ENCODE peak calls at places on chromosomes 13 and 19, in seven cellular contexts. One of them, this sample, is unnamed.
A peak's percentile ranks its signal among the peaks of the same experiment; 100 is the strongest.

GRCh38 chr19:42066075-42066754 is 3.8 kb downstream of the GRIK5 start:
- DNase-seq in kidney tubule cell: peak; percentile 42
- DNase-seq in myocyte: peak; percentile 21
- DNase-seq in GM23248: peak; percentile 32
- DNase-seq in HTR-8/SVneo: no peak
- DNase-seq in GF-D8: no peak
- DNase-seq in C1 segment of cervical spinal cord: peak; percentile 7
- DNase-seq in this sample: peak; percentile 39

GRCh38 chr19:1206733-1207301 is 1.2 kb downstream of the STK11 start:
- DNase-seq in kidney tubule cell: peak; percentile 48
- DNase-seq in myocyte: peak; percentile 26
- DNase-seq in GM23248: peak; percentile 41
- DNase-seq in HTR-8/SVneo: no peak
- DNase-seq in GF-D8: peak; percentile 37
- DNase-seq in C1 segment of cervical spinal cord: peak; percentile 67
- DNase-seq in this sample: peak; percentile 29

GRCh38 chr19:3210347-3211017 is 14.0 kb upstream of the CELF5 start:
- DNase-seq in kidney tubule cell: peak; percentile 51
- DNase-seq in myocyte: peak; percentile 33
- DNase-seq in GM23248: peak; percentile 62
- DNase-seq in HTR-8/SVneo: peak; percentile 35
- DNase-seq in GF-D8: no peak
- DNase-seq in C1 segment of cervical spinal cord: peak; percentile 20
- DNase-seq in this sample: peak; percentile 68

GRCh38 chr13:26485288-26485687 is 72.2 kb upstream of the WASF3 start:
- DNase-seq in kidney tubule cell: no peak
- DNase-seq in myocyte: no peak
- DNase-seq in GM23248: no peak
- DNase-seq in HTR-8/SVneo: no peak
- DNase-seq in GF-D8: no peak
- DNase-seq in C1 segment of cervical spinal cord: no peak
- DNase-seq in this sample: no peak

GRCh38 chr13:59745395-59745788 is 418.3 kb downstream of the DIAPH3 start:
- DNase-seq in kidney tubule cell: peak; percentile 76
- DNase-seq in myocyte: no peak
- DNase-seq in GM23248: peak; percentile 55
- DNase-seq in HTR-8/SVneo: no peak
- DNase-seq in GF-D8: no peak
- DNase-seq in C1 segment of cervical spinal cord: no peak
- DNase-seq in this sample: peak; percentile 41

GRCh38 chr19:12938536-12939291 is at the start of gene CALR:
- DNase-seq in kidney tubule cell: peak; percentile 42
- DNase-seq in myocyte: peak; percentile 53
- DNase-seq in GM23248: peak; percentile 80
- DNase-seq in HTR-8/SVneo: no peak
- DNase-seq in GF-D8: no peak
- DNase-seq in C1 segment of cervical spinal cord: no peak
- DNase-seq in this sample: peak; percentile 66

GRCh38 chr19:4019578-4019977 is 12.0 kb downstream of the PIAS4 start:
- DNase-seq in kidney tubule cell: no peak
- DNase-seq in myocyte: no peak
- DNase-seq in GM23248: no peak
- DNase-seq in HTR-8/SVneo: no peak
- DNase-seq in GF-D8: no peak
- DNase-seq in C1 segment of cervical spinal cord: no peak
- DNase-seq in this sample: no peak

GRCh38 chr13:99226493-99226892 is 25.8 kb downstream of the UBAC2 start:
- DNase-seq in kidney tubule cell: no peak
- DNase-seq in myocyte: no peak
- DNase-seq in GM23248: no peak
- DNase-seq in HTR-8/SVneo: no peak
- DNase-seq in GF-D8: no peak
- DNase-seq in C1 segment of cervical spinal cord: no peak
- DNase-seq in this sample: no peak

GRCh38 chr13:60974296-60974695 is 441.4 kb downstream of the PCDH20 start:
- DNase-seq in kidney tubule cell: no peak
- DNase-seq in myocyte: no peak
- DNase-seq in GM23248: no peak
- DNase-seq in HTR-8/SVneo: no peak
- DNase-seq in GF-D8: no peak
- DNase-seq in C1 segment of cervical spinal cord: no peak
- DNase-seq in this sample: no peak

GRCh38 chr19:55473613-55474012 is 2.8 kb upstream of the ZNF628 start:
- DNase-seq in kidney tubule cell: peak; percentile 43
- DNase-seq in myocyte: peak; percentile 94
- DNase-seq in GM23248: peak; percentile 38
- DNase-seq in HTR-8/SVneo: no peak
- DNase-seq in GF-D8: no peak
- DNase-seq in C1 segment of cervical spinal cord: no peak
- DNase-seq in this sample: no peak

GRCh38 chr19:44539991-44540390 is 10.5 kb upstream of the CEACAM20 start:
- DNase-seq in kidney tubule cell: no peak
- DNase-seq in myocyte: no peak
- DNase-seq in GM23248: no peak
- DNase-seq in HTR-8/SVneo: no peak
- DNase-seq in GF-D8: no peak
- DNase-seq in C1 segment of cervical spinal cord: no peak
- DNase-seq in this sample: no peak

This sample was measured in ELR.